ENCODE peak calls at places on chromosomes 2 and 18, in nine cellular contexts. One of them, this sample, is unnamed.
A peak's percentile ranks its signal among the peaks of the same experiment; 100 is the strongest.

GRCh38 chr2:1731512-1731962 is 12.8 kb downstream of the PXDN start:
- DNase-seq in HFFc6: no peak
- DNase-seq in GM12865: no peak
- DNase-seq in glutamatergic neuron: no peak
- DNase-seq in coronary artery: peak; percentile 75
- DNase-seq in heart left ventricle: peak; percentile 15
- DNase-seq in B cell: no peak
- DNase-seq in astrocyte of the spinal cord: peak; percentile 93
- DNase-seq in upper lobe of right lung: no peak
- DNase-seq in this sample: no peak

GRCh38 chr18:32380559-32380958 is 90.1 kb downstream of the GAREM1 start:
- DNase-seq in HFFc6: no peak
- DNase-seq in GM12865: no peak
- DNase-seq in glutamatergic neuron: no peak
- DNase-seq in coronary artery: no peak
- DNase-seq in heart left ventricle: no peak
- DNase-seq in B cell: no peak
- DNase-seq in astrocyte of the spinal cord: no peak
- DNase-seq in upper lobe of right lung: no peak
- DNase-seq in this sample: no peak

GRCh38 chr18:7757175-7757574 is 190.1 kb downstream of the PTPRM start:
- DNase-seq in HFFc6: no peak
- DNase-seq in GM12865: no peak
- DNase-seq in glutamatergic neuron: no peak
- DNase-seq in coronary artery: no peak
- DNase-seq in heart left ventricle: no peak
- DNase-seq in B cell: no peak
- DNase-seq in astrocyte of the spinal cord: no peak
- DNase-seq in upper lobe of right lung: no peak
- DNase-seq in this sample: peak; percentile 80

GRCh38 chr2:102155703-102156515 is 13.4 kb downstream of the IL1R1 start:
- DNase-seq in HFFc6: no peak
- DNase-seq in GM12865: no peak
- DNase-seq in glutamatergic neuron: no peak
- DNase-seq in coronary artery: no peak
- DNase-seq in heart left ventricle: no peak
- DNase-seq in B cell: no peak
- DNase-seq in astrocyte of the spinal cord: no peak
- DNase-seq in upper lobe of right lung: no peak
- DNase-seq in this sample: peak; percentile 88

GRCh38 chr2:58635801-58636375 is 394.8 kb upstream of the FANCL start:
- DNase-seq in HFFc6: no peak
- DNase-seq in GM12865: no peak
- DNase-seq in glutamatergic neuron: no peak
- DNase-seq in coronary artery: no peak
- DNase-seq in heart left ventricle: no peak
- DNase-seq in B cell: no peak
- DNase-seq in astrocyte of the spinal cord: no peak
- DNase-seq in upper lobe of right lung: no peak
- DNase-seq in this sample: no peak

GRCh38 chr18:14086459-14087231 is 45.6 kb downstream of the ZNF519 start:
- DNase-seq in HFFc6: no peak
- DNase-seq in GM12865: peak; percentile 38
- DNase-seq in glutamatergic neuron: peak; percentile 30
- DNase-seq in coronary artery: no peak
- DNase-seq in heart left ventricle: no peak
- DNase-seq in B cell: no peak
- DNase-seq in astrocyte of the spinal cord: peak; percentile 42
- DNase-seq in upper lobe of right lung: no peak
- DNase-seq in this sample: peak; percentile 22

GRCh38 chr2:20106746-20107145 is 55.3 kb upstream of the LAPTM4A start:
- DNase-seq in HFFc6: no peak
- DNase-seq in GM12865: no peak
- DNase-seq in glutamatergic neuron: peak; percentile 72
- DNase-seq in coronary artery: no peak
- DNase-seq in heart left ventricle: peak; percentile 60
- DNase-seq in B cell: no peak
- DNase-seq in astrocyte of the spinal cord: no peak
- DNase-seq in upper lobe of right lung: peak; percentile 78
- DNase-seq in this sample: no peak

GRCh38 chr2:39380525-39381150 is 56.4 kb downstream of the MAP4K3 start:
- DNase-seq in HFFc6: no peak
- DNase-seq in GM12865: no peak
- DNase-seq in glutamatergic neuron: no peak
- DNase-seq in coronary artery: no peak
- DNase-seq in heart left ventricle: no peak
- DNase-seq in B cell: no peak
- DNase-seq in astrocyte of the spinal cord: peak; percentile 20
- DNase-seq in upper lobe of right lung: no peak
- DNase-seq in this sample: peak; percentile 24

GRCh38 chr2:237715459-237715947 is 83.1 kb upstream of the RBM44 start:
- DNase-seq in HFFc6: no peak
- DNase-seq in GM12865: no peak
- DNase-seq in glutamatergic neuron: no peak
- DNase-seq in coronary artery: no peak
- DNase-seq in heart left ventricle: peak; percentile 62
- DNase-seq in B cell: no peak
- DNase-seq in astrocyte of the spinal cord: no peak
- DNase-seq in upper lobe of right lung: no peak
- DNase-seq in this sample: no peak

GRCh38 chr18:48663931-48664847 is 125.4 kb downstream of the CTIF start:
- DNase-seq in HFFc6: no peak
- DNase-seq in GM12865: peak; percentile 53
- DNase-seq in glutamatergic neuron: peak; percentile 87
- DNase-seq in coronary artery: peak; percentile 85
- DNase-seq in heart left ventricle: peak; percentile 67
- DNase-seq in B cell: peak; percentile 60
- DNase-seq in astrocyte of the spinal cord: peak; percentile 49
- DNase-seq in upper lobe of right lung: peak; percentile 87
- DNase-seq in this sample: peak; percentile 31

GRCh38 chr2:129929321-129930290 is 49.9 kb upstream of the RAB6C start:
- DNase-seq in HFFc6: peak; percentile 87
- DNase-seq in GM12865: no peak
- DNase-seq in glutamatergic neuron: no peak
- DNase-seq in coronary artery: no peak
- DNase-seq in heart left ventricle: no peak
- DNase-seq in B cell: no peak
- DNase-seq in astrocyte of the spinal cord: no peak
- DNase-seq in upper lobe of right lung: no peak
- DNase-seq in this sample: no peak

GRCh38 chr2:197673142-197673541 is 2.2 kb downstream of the RFTN2 start:
- DNase-seq in HFFc6: no peak
- DNase-seq in GM12865: no peak
- DNase-seq in glutamatergic neuron: no peak
- DNase-seq in coronary artery: no peak
- DNase-seq in heart left ventricle: no peak
- DNase-seq in B cell: no peak
- DNase-seq in astrocyte of the spinal cord: no peak
- DNase-seq in upper lobe of right lung: no peak
- DNase-seq in this sample: no peak

GRCh38 chr2:72925328-72925943 is 8.1 kb downstream of the EMX1 start:
- DNase-seq in HFFc6: no peak
- DNase-seq in GM12865: no peak
- DNase-seq in glutamatergic neuron: no peak
- DNase-seq in coronary artery: no peak
- DNase-seq in heart left ventricle: no peak
- DNase-seq in B cell: peak; percentile 34
- DNase-seq in astrocyte of the spinal cord: no peak
- DNase-seq in upper lobe of right lung: no peak
- DNase-seq in this sample: no peak

GRCh38 chr2:209460151-209460761 is 36.4 kb downstream of the MAP2 start:
- DNase-seq in HFFc6: no peak
- DNase-seq in GM12865: no peak
- DNase-seq in glutamatergic neuron: no peak
- DNase-seq in coronary artery: no peak
- DNase-seq in heart left ventricle: no peak
- DNase-seq in B cell: no peak
- DNase-seq in astrocyte of the spinal cord: no peak
- DNase-seq in upper lobe of right lung: no peak
- DNase-seq in this sample: peak; percentile 67

GRCh38 chr2:209458018-209458979 is 34.5 kb downstream of the MAP2 start:
- DNase-seq in HFFc6: no peak
- DNase-seq in GM12865: no peak
- DNase-seq in glutamatergic neuron: no peak
- DNase-seq in coronary artery: no peak
- DNase-seq in heart left ventricle: no peak
- DNase-seq in B cell: no peak
- DNase-seq in astrocyte of the spinal cord: peak; percentile 57
- DNase-seq in upper lobe of right lung: no peak
- DNase-seq in this sample: no peak

GRCh38 chr2:209463835-209464234 is 40.0 kb downstream of the MAP2 start:
- DNase-seq in HFFc6: no peak
- DNase-seq in GM12865: no peak
- DNase-seq in glutamatergic neuron: no peak
- DNase-seq in coronary artery: no peak
- DNase-seq in heart left ventricle: no peak
- DNase-seq in B cell: no peak
- DNase-seq in astrocyte of the spinal cord: no peak
- DNase-seq in upper lobe of right lung: no peak
- DNase-seq in this sample: peak; percentile 60

GRCh38 chr2:209459359-209459758 is 35.5 kb downstream of the MAP2 start:
- DNase-seq in HFFc6: no peak
- DNase-seq in GM12865: no peak
- DNase-seq in glutamatergic neuron: no peak
- DNase-seq in coronary artery: no peak
- DNase-seq in heart left ventricle: no peak
- DNase-seq in B cell: no peak
- DNase-seq in astrocyte of the spinal cord: no peak
- DNase-seq in upper lobe of right lung: no peak
- DNase-seq in this sample: no peak

DNA sequence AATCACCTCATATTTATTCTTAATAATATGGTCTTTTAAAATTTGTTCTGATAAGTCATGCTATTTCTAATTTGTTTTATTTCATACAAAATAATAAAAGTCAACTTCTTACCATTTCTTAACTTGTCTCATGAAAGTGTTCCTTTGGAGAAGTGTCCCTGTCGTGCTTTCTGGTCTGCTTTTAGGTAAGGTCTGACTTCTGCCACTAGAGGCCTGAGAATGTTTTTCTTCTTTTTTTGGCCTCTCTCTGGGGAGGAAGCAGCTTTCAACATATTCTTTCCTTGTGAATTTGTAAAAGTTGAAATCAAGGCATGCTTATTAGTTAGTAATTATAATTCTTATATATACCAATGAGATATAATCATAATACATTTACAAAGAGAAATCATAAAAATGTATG is 39.4 kb downstream of the MAP2 start:
- DNase-seq in HFFc6: no peak
- DNase-seq in GM12865: peak; percentile 2
- DNase-seq in glutamatergic neuron: no peak
- DNase-seq in coronary artery: no peak
- DNase-seq in heart left ventricle: no peak
- DNase-seq in B cell: no peak
- DNase-seq in astrocyte of the spinal cord: no peak
- DNase-seq in upper lobe of right lung: no peak
- DNase-seq in this sample: no peak
- TF ChIP-seq CTCF in HFFc6: peak; percentile 52
- TF ChIP-seq CTCF in GM12865: no peak
- TF ChIP-seq CTCF in glutamatergic neuron: peak; percentile 35
- TF ChIP-seq CTCF in coronary artery: no peak
- TF ChIP-seq CTCF in heart left ventricle: no peak
- TF ChIP-seq CTCF in B cell: peak; percentile 31
- TF ChIP-seq CTCF in astrocyte of the spinal cord: peak; percentile 29
- TF ChIP-seq CTCF in upper lobe of right lung: peak; percentile 17
- TF ChIP-seq CTCF in this sample: no peak

GRCh38 chr2:161947394-161947793 is 126.6 kb downstream of the DPP4 start:
- DNase-seq in HFFc6: no peak
- DNase-seq in GM12865: no peak
- DNase-seq in glutamatergic neuron: no peak
- DNase-seq in coronary artery: no peak
- DNase-seq in heart left ventricle: no peak
- DNase-seq in B cell: no peak
- DNase-seq in astrocyte of the spinal cord: no peak
- DNase-seq in upper lobe of right lung: no peak
- DNase-seq in this sample: no peak

GRCh38 chr2:161943012-161943411 is 131.0 kb downstream of the DPP4 start:
- DNase-seq in HFFc6: no peak
- DNase-seq in GM12865: no peak
- DNase-seq in glutamatergic neuron: no peak
- DNase-seq in coronary artery: no peak
- DNase-seq in heart left ventricle: no peak
- DNase-seq in B cell: no peak
- DNase-seq in astrocyte of the spinal cord: no peak
- DNase-seq in upper lobe of right lung: no peak
- DNase-seq in this sample: no peak

GRCh38 chr2:161946489-161947107 is 127.4 kb downstream of the DPP4 start:
- DNase-seq in HFFc6: peak; percentile 9
- DNase-seq in GM12865: peak; percentile 15
- DNase-seq in glutamatergic neuron: no peak
- DNase-seq in coronary artery: no peak
- DNase-seq in heart left ventricle: no peak
- DNase-seq in B cell: no peak
- DNase-seq in astrocyte of the spinal cord: peak; percentile 48
- DNase-seq in upper lobe of right lung: no peak
- DNase-seq in this sample: peak; percentile 39
- TF ChIP-seq CTCF in HFFc6: peak; percentile 80
- TF ChIP-seq CTCF in GM12865: peak; percentile 38
- TF ChIP-seq CTCF in glutamatergic neuron: peak; percentile 66
- TF ChIP-seq CTCF in coronary artery: no peak
- TF ChIP-seq CTCF in heart left ventricle: peak; percentile 55
- TF ChIP-seq CTCF in B cell: peak; percentile 40
- TF ChIP-seq CTCF in astrocyte of the spinal cord: peak; percentile 52
- TF ChIP-seq CTCF in upper lobe of right lung: peak; percentile 58
- TF ChIP-seq CTCF in this sample: peak; percentile 24

GRCh38 chr2:151947524-151948165 is 119.4 kb upstream of the ARL5A start:
- DNase-seq in HFFc6: no peak
- DNase-seq in GM12865: peak; percentile 16
- DNase-seq in glutamatergic neuron: no peak
- DNase-seq in coronary artery: no peak
- DNase-seq in heart left ventricle: no peak
- DNase-seq in B cell: no peak
- DNase-seq in astrocyte of the spinal cord: peak; percentile 5
- DNase-seq in upper lobe of right lung: peak; percentile 66
- DNase-seq in this sample: peak; percentile 81
- TF ChIP-seq CTCF in HFFc6: peak; percentile 34
- TF ChIP-seq CTCF in GM12865: no peak
- TF ChIP-seq CTCF in glutamatergic neuron: peak; percentile 48
- TF ChIP-seq CTCF in coronary artery: no peak
- TF ChIP-seq CTCF in heart left ventricle: no peak
- TF ChIP-seq CTCF in B cell: peak; percentile 59
- TF ChIP-seq CTCF in astrocyte of the spinal cord: no peak
- TF ChIP-seq CTCF in upper lobe of right lung: no peak
- TF ChIP-seq CTCF in this sample: no peak

DNA sequence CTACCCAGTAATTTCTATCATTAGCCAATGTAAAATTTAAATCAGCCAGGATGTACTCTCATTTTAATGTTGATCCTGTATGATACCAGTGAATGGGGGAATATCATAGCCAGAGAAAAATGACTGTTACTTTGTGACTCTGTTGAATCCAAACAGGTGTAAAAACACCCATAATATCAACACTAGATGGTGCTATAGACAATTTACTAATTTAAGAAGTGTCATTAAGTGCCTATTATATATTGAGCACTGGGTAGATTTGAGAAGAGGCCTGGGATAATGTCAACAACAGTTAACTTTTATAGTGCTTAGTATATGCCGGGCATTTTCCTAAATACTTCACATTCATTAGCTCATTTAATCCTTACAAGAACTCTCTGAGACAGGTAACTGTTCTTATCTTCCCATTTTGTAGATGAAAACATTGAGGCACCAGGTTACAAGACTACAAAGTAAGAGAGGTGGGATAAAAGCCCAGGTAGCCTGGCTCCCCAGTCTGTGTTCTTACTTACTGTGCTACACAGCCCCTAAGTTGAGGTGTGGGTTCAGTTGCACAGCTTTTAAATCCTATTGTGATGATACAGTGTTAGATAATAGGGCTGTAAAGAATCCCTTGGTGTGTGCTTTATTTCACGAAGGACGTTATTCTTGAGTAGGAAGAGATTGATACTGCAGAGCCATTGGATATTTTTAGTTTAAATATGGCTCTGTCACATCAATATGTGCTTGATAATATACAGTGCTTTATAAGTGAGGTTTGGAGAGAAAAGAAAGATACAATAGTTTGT is 325.5 kb downstream of the AGPS start:
- DNase-seq in HFFc6: no peak
- DNase-seq in GM12865: no peak
- DNase-seq in glutamatergic neuron: no peak
- DNase-seq in coronary artery: no peak
- DNase-seq in heart left ventricle: no peak
- DNase-seq in B cell: no peak
- DNase-seq in astrocyte of the spinal cord: no peak
- DNase-seq in upper lobe of right lung: no peak
- DNase-seq in this sample: peak; percentile 34
- TF ChIP-seq CTCF in HFFc6: peak; percentile 64
- TF ChIP-seq CTCF in GM12865: peak; percentile 17
- TF ChIP-seq CTCF in glutamatergic neuron: no peak
- TF ChIP-seq CTCF in coronary artery: no peak
- TF ChIP-seq CTCF in heart left ventricle: peak; percentile 32
- TF ChIP-seq CTCF in B cell: peak; percentile 40
- TF ChIP-seq CTCF in astrocyte of the spinal cord: no peak
- TF ChIP-seq CTCF in upper lobe of right lung: peak; percentile 31
- TF ChIP-seq CTCF in this sample: no peak